ENCODE peak calls at places on chromosomes 2 and 18, in seven cellular contexts. N is lower leg skin, W is cardiac muscle cell, G is brain microvascular endothelial cell, Y is tibial nerve, U is keratinocyte, X is PC-3. K is an unnamed sample.

GRCh38 chr2:198596985-198597384 is 792.6 kb downstream of the PLCL1 start:
- DNase-seq in N (no peak), W (no peak), G (no peak), Y (no peak), U (no peak), X (no peak), K (no peak)

GRCh38 chr2:137896467-137896866 is 67.8 kb upstream of the HNMT start:
- DNase-seq in N (no peak), W (no peak), G (no peak), Y (no peak), U (no peak), X (no peak), K (no peak)

GRCh38 chr2:216392018-216392562 is 19.8 kb upstream of the MARCHF4 start:
- DNase-seq in N (no peak), W (peak), G (no peak), Y (no peak), U (no peak), X (no peak), K (no peak)

GRCh38 chr2:47776621-47777020 is 6.3 kb upstream of the MSH6 start:
- DNase-seq in N (no peak), W (no peak), G (no peak), Y (no peak), U (no peak), X (no peak), K (peak)

GRCh38 chr2:236568068-236568921 is 1.3 kb upstream of the ACKR3 start:
- DNase-seq in N (peak), W (peak), G (no peak), Y (no peak), U (no peak), X (no peak), K (no peak)

GRCh38 chr18:68221116-68221724 is 493.7 kb downstream of the TMX3 start:
- DNase-seq in N (no peak), W (no peak), G (no peak), Y (no peak), U (no peak), X (no peak), K (peak)

GRCh38 chr2:31365348-31365747 is 49.2 kb downstream of the XDH start:
- DNase-seq in N (no peak), W (no peak), G (no peak), Y (no peak), U (no peak), X (no peak), K (no peak)

GRCh38 chr2:230908595-230909191 is 16.3 kb downstream of the GPR55 start:
- DNase-seq in N (peak), W (no peak), G (peak), Y (no peak), U (peak), X (peak), K (peak)

GRCh38 chr2:127415593-127416485 is 2.4 kb upstream of the PROC start:
- DNase-seq in N (peak), W (peak), G (no peak), Y (no peak), U (no peak), X (peak), K (peak)

GRCh38 chr2:23486676-23487075 is 101.7 kb downstream of the KLHL29 start:
- DNase-seq in N (no peak), W (no peak), G (peak), Y (no peak), U (no peak), X (no peak), K (peak)

GRCh38 chr2:219720956-219721355 is 93.5 kb downstream of the SLC4A3 start:
- DNase-seq in N (no peak), W (no peak), G (no peak), Y (no peak), U (no peak), X (peak), K (no peak)

GRCh38 chr2:132876745-132877391 is 206.9 kb upstream of the LYPD1 start:
- DNase-seq in N (no peak), W (no peak), G (peak), Y (no peak), U (no peak), X (peak), K (no peak)

GRCh38 chr2:39513641-39514094 is 76.6 kb upstream of the MAP4K3 start:
- DNase-seq in N (no peak), W (peak), G (peak), Y (no peak), U (peak), X (peak), K (peak)

GRCh38 chr2:231390667-231391066 is 4.8 kb upstream of the B3GNT7 start:
- DNase-seq in N (no peak), W (no peak), G (no peak), Y (no peak), U (no peak), X (no peak), K (no peak)

GRCh38 chr2:130376433-130377293 is 20.8 kb downstream of the PTPN18 start:
- DNase-seq in N (peak), W (no peak), G (no peak), Y (no peak), U (no peak), X (no peak), K (no peak)

GRCh38 chr18:42045346-42045745 is 90.3 kb downstream of the PIK3C3 start:
- DNase-seq in N (no peak), W (no peak), G (peak), Y (no peak), U (no peak), X (no peak), K (no peak)

GRCh38 chr2:70708376-70709199 is 59.4 kb downstream of the ADD2 start:
- DNase-seq in N (no peak), W (no peak), G (no peak), Y (no peak), U (no peak), X (peak), K (no peak)

GRCh38 chr2:105393373-105394055 is 5.3 kb downstream of the FHL2 start:
- DNase-seq in N (peak), W (no peak), G (peak), Y (peak), U (no peak), X (no peak), K (peak)

GRCh38 chr2:70504750-70505149 is 48.9 kb downstream of the TGFA start:
- DNase-seq in N (no peak), W (no peak), G (no peak), Y (no peak), U (no peak), X (no peak), K (no peak)

GRCh38 chr2:109614715-109615636 is 812 bp downstream of the SOWAHC start:
- DNase-seq in N (peak), W (peak), G (no peak), Y (no peak), U (no peak), X (no peak), K (no peak)

GRCh38 chr2:146917430-146918037 is 927.3 kb upstream of the ACVR2A start:
- DNase-seq in N (no peak), W (no peak), G (no peak), Y (no peak), U (no peak), X (no peak), K (peak)

GRCh38 chr2:149169653-149170052 is 131.2 kb downstream of the LYPD6B start:
- DNase-seq in N (no peak), W (no peak), G (no peak), Y (no peak), U (peak), X (peak), K (no peak)

GRCh38 chr2:241314181-241314932 is 1.1 kb downstream of the HDLBP start:
- DNase-seq in N (no peak), W (no peak), G (peak), Y (no peak), U (no peak), X (no peak), K (peak)

GRCh38 chr2:16626997-16627605 is 38.5 kb downstream of the CYRIA start:
- DNase-seq in N (peak), W (no peak), G (no peak), Y (no peak), U (no peak), X (no peak), K (no peak)

GRCh38 chr2:227398684-227399398 is 11.1 kb upstream of the SCYGR1 start:
- DNase-seq in N (no peak), W (no peak), G (no peak), Y (no peak), U (no peak), X (no peak), K (no peak)

GRCh38 chr18:48943736-48944527 is 6.8 kb downstream of the SMAD7 start:
- DNase-seq in N (no peak), W (no peak), G (no peak), Y (no peak), U (no peak), X (no peak), K (no peak)

GRCh38 chr2:233481368-233482142 is 85.0 kb downstream of the USP40 start:
- DNase-seq in N (peak), W (no peak), G (no peak), Y (no peak), U (peak), X (peak), K (no peak)

GRCh38 chr2:73359915-73360697 is 25.5 kb upstream of the ALMS1 start:
- DNase-seq in N (no peak), W (no peak), G (no peak), Y (no peak), U (no peak), X (peak), K (peak)

GRCh38 chr2:38037757-38038615 is 38.0 kb downstream of the CYP1B1 start:
- DNase-seq in N (no peak), W (peak), G (peak), Y (no peak), U (no peak), X (no peak), K (peak)
- H3K4me3 ChIP-seq in N (no peak), W (no peak), G (peak), Y (peak), U (peak), X (no peak), K (peak)

GRCh38 chr2:179446475-179447141 is 182.0 kb upstream of the SESTD1 start:
- DNase-seq in N (no peak), W (no peak), G (no peak), Y (no peak), U (no peak), X (peak), K (no peak)

GRCh38 chr2:179441551-179441950 is 176.9 kb upstream of the SESTD1 start:
- DNase-seq in N (no peak), W (no peak), G (no peak), Y (no peak), U (no peak), X (no peak), K (no peak)

GRCh38 chr2:179444056-179444455 is 179.4 kb upstream of the SESTD1 start:
- DNase-seq in N (no peak), W (no peak), G (no peak), Y (no peak), U (no peak), X (no peak), K (peak)

GRCh38 chr2:179440642-179441251 is 176.1 kb upstream of the SESTD1 start:
- DNase-seq in N (no peak), W (no peak), G (no peak), Y (no peak), U (no peak), X (peak), K (peak)

GRCh38 chr2:179443175-179443574 is 178.5 kb upstream of the SESTD1 start:
- DNase-seq in N (no peak), W (peak), G (no peak), Y (no peak), U (no peak), X (no peak), K (no peak)
- H3K4me3 ChIP-seq in N (no peak), W (no peak), G (no peak), Y (no peak), U (no peak), X (no peak), K (no peak)

DNA sequence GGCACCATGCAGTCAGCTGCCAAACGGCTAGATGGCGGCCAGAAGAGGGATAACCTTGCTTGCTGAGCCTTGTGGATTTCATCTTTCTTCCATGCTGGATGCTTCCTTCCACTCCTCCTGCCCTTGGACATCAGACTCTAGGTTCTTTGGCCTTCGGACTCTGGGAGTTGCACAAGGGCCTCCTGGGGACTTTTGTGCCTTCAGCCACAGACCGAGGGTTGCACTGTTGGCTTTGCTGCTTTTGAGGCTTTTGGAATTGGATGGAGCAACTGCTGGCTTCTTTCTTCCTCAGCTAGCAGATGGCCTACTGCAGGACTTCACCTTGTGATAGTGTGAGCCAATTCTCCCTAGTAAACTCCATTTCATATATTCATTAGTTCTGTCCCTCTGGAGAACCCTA is 31.0 kb downstream of the STRADB start:
- DNase-seq in N (no peak), W (no peak), G (no peak), Y (no peak), U (no peak), X (no peak), K (no peak)
- H3K4me3 ChIP-seq in N (no peak), W (no peak), G (no peak), Y (no peak), U (no peak), X (no peak), K (no peak)

GRCh38 chr18:25234363-25234639 is 117.7 kb downstream of the ZNF521 start:
- DNase-seq in N (no peak), W (no peak), G (no peak), Y (no peak), U (no peak), X (no peak), K (no peak)

GRCh38 chr18:25235648-25236047 is 116.3 kb downstream of the ZNF521 start:
- DNase-seq in N (no peak), W (no peak), G (no peak), Y (no peak), U (no peak), X (no peak), K (no peak)

GRCh38 chr18:25234740-25235345 is 117.1 kb downstream of the ZNF521 start:
- DNase-seq in N (no peak), W (peak), G (no peak), Y (no peak), U (no peak), X (no peak), K (no peak)

GRCh38 chr18:25231327-25231691 is 120.7 kb downstream of the ZNF521 start:
- DNase-seq in N (no peak), W (no peak), G (no peak), Y (peak), U (no peak), X (no peak), K (no peak)

GRCh38 chr18:25233582-25234362 is 118.2 kb downstream of the ZNF521 start:
- DNase-seq in N (no peak), W (no peak), G (peak), Y (no peak), U (no peak), X (no peak), K (peak)
- H3K4me3 ChIP-seq in N (no peak), W (no peak), G (peak), Y (peak), U (no peak), X (no peak), K (peak)